ENCODE peak calls at places on chromosomes 3 and 15, in eight cellular contexts. Q is A549, X is heart left ventricle, G is lower leg skin, H is esophagus squamous epithelium, Z is uterus, S is H54, N is IMR-90. U is an unnamed sample.

GRCh38 chr15:71080705-71081104 is 34.6 kb upstream of the THSD4 start:
- DNase-seq in S (no peak), Q (peak), X (no peak), N (peak), Z (no peak), H (no peak), G (no peak), U (no peak)

GRCh38 chr3:38457111-38458003 is 3.7 kb downstream of the ACVR2B start:
- DNase-seq in S (no peak), Z (no peak), H (no peak), Q (peak), N (peak), G (no peak), X (no peak), U (no peak)

GRCh38 chr15:31752363-31752762 is 278.0 kb upstream of the CHRNA7 start:
- DNase-seq in G (no peak), H (no peak), N (peak), Q (peak), S (no peak), Z (no peak), X (no peak), U (no peak)

GRCh38 chr3:73608805-73609641 is 15.7 kb downstream of the PDZRN3 start:
- DNase-seq in S (no peak), Q (no peak), N (no peak), G (no peak), H (no peak), Z (no peak), X (no peak), U (no peak)

GRCh38 chr3:127095774-127096173 is 97.2 kb upstream of the PRR23E start:
- DNase-seq in Q (no peak), X (no peak), S (no peak), N (no peak), H (no peak), G (no peak), Z (no peak), U (no peak)

GRCh38 chr3:177295116-177295515 is 97.8 kb upstream of the TBL1XR1 start:
- DNase-seq in H (no peak), N (no peak), G (no peak), S (no peak), X (no peak), Q (peak), Z (no peak), U (no peak)

GRCh38 chr15:59405079-59405478 is 32.4 kb upstream of the MYO1E start:
- DNase-seq in G (no peak), S (no peak), N (no peak), X (no peak), H (no peak), Z (no peak), Q (no peak), U (no peak)

GRCh38 chr3:141421639-141422319 is 53.5 kb downstream of the ZBTB38 start:
- DNase-seq in S (no peak), Q (peak), X (no peak), N (peak), Z (no peak), H (no peak), G (no peak), U (no peak)

GRCh38 chr3:38532529-38532928 is 36.4 kb downstream of the EXOG start:
- DNase-seq in Z (no peak), S (no peak), H (no peak), N (no peak), X (no peak), Q (no peak), G (no peak), U (no peak)

GRCh38 chr3:182794806-182795369 is 1.6 kb downstream of the ATP11B start:
- DNase-seq in Q (no peak), Z (no peak), X (no peak), S (no peak), G (no peak), H (no peak), N (peak), U (no peak)

GRCh38 chr3:182794455-182794773 is 1.1 kb downstream of the ATP11B start:
- DNase-seq in Q (no peak), N (no peak), G (no peak), X (no peak), Z (no peak), H (no peak), S (no peak), U (peak)

GRCh38 chr3:182793663-182794454 is 555 bp downstream of the ATP11B start:
- DNase-seq in S (peak), Z (peak), H (peak), X (peak), Q (peak), G (peak), N (peak), U (peak)

GRCh38 chr3:182796310-182796709 is 3.0 kb downstream of the ATP11B start:
- DNase-seq in Q (no peak), X (no peak), N (no peak), H (no peak), Z (no peak), G (no peak), S (no peak), U (no peak)

GRCh38 chr3:182795383-182795782 is 2.1 kb downstream of the ATP11B start:
- DNase-seq in G (no peak), Z (no peak), N (no peak), Q (no peak), H (no peak), X (no peak), S (peak), U (peak)
- TF ChIP-seq POLR2A in G (no peak), Z (no peak), N (no peak), Q (no peak), H (no peak), X (no peak), S (no peak), U (no peak)

GRCh38 chr3:193805448-193805847 is 212.4 kb downstream of the OPA1 start:
- DNase-seq in S (peak), H (no peak), G (peak), Q (peak), N (peak), Z (peak), X (peak), U (no peak)

GRCh38 chr3:193800138-193801043 is 207.4 kb downstream of the OPA1 start:
- DNase-seq in X (no peak), Q (no peak), G (no peak), N (no peak), H (no peak), S (no peak), Z (no peak), U (no peak)

GRCh38 chr3:193803288-193803687 is 210.3 kb downstream of the OPA1 start:
- DNase-seq in N (no peak), H (no peak), G (no peak), X (no peak), S (no peak), Q (no peak), Z (no peak), U (no peak)

GRCh38 chr3:193798097-193798496 is 205.1 kb downstream of the OPA1 start:
- DNase-seq in X (no peak), Q (no peak), N (no peak), G (no peak), Z (no peak), S (no peak), H (no peak), U (no peak)

GRCh38 chr3:193801094-193801493 is 208.1 kb downstream of the OPA1 start:
- DNase-seq in X (no peak), G (no peak), Z (no peak), S (no peak), N (no peak), Q (no peak), H (no peak), U (no peak)
- TF ChIP-seq POLR2A in X (no peak), G (no peak), Z (no peak), S (no peak), N (no peak), Q (no peak), H (no peak), U (no peak)

GRCh38 chr3:58719684-58720083 is 53.1 kb upstream of the FAM3D start:
- DNase-seq in Q (no peak), G (no peak), N (no peak), H (no peak), S (no peak), Z (no peak), X (no peak), U (no peak)
- TF ChIP-seq POLR2A in Q (no peak), G (no peak), N (no peak), H (no peak), S (no peak), Z (no peak), X (no peak), U (no peak)

DNA sequence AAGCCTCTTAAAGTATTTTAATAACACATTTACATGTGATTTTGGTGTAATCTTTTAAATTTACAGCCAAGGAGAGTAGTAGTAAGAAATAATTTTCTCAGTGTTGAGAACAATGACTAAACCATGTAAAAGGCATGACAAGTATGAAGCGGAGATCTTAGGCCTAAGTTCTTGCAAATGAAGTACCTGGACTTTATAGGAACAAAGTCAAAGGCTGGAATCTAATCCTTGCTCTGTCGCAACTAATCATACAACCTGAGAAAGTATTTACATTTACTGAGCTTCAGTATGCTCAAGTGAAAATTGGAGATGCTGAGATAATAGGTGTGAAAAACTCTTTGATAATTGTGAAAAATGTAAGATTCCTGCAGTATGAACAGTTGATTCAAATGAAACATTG is 86.4 kb upstream of the VGLL3 start:
- DNase-seq in G (no peak), Q (no peak), Z (no peak), H (no peak), N (no peak), S (no peak), X (no peak), U (no peak)
- TF ChIP-seq POLR2A in G (no peak), Q (no peak), Z (no peak), H (no peak), N (no peak), S (no peak), X (no peak), U (no peak)

GRCh38 chr15:72473670-72474465 is at the start of gene ARIH1:
- DNase-seq in X (peak), G (peak), Z (peak), Q (peak), S (peak), N (peak), H (peak), U (peak)

GRCh38 chr15:72475674-72476073 is 1.5 kb downstream of the ARIH1 start:
- DNase-seq in X (no peak), H (no peak), Q (no peak), G (no peak), S (no peak), N (no peak), Z (no peak), U (no peak)

GRCh38 chr15:72474466-72474911 is 359 bp downstream of the ARIH1 start:
- DNase-seq in H (no peak), X (no peak), G (peak), Z (peak), S (no peak), N (no peak), Q (no peak), U (peak)

GRCh38 chr15:72472907-72473669 is 1.0 kb upstream of the ARIH1 start:
- DNase-seq in G (no peak), H (no peak), Z (no peak), Q (peak), X (no peak), S (no peak), N (peak), U (peak)

DNA sequence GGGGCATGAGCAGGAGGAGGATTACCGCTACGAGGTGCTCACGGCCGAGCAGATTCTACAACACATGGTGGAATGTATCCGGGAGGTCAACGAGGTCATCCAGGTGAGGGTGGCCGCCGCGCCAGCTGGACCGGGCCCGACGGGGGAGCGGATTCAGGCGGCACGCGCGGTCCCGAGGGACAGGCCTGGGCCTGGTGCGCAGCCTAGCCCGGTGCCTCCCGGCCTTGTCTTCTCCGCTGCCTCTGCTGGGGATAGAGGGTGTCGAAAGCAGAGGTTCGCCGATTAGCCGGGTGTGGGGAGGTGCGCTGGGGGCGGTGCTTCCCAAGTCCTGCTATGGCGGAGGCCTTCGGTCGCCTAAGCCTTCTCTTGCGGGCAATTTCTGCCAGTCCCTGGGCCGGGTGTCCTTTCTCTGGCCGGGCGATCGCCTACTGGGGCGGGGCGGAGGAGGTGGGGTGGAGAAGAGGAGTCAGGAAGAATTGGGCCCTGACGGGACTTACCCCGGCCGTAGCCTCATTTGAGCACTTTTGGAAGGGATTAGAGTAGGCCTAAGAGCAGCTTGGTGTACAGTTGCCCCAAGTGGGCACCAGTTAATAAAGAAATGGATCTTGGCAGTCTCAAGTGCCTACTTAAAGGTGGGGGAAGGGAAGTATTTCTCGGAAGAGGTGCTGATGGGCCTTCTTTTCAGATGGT is 927 bp downstream of the ARIH1 start:
- DNase-seq in X (peak), Z (peak), S (peak), Q (peak), G (peak), N (peak), H (peak), U (peak)
- TF ChIP-seq POLR2A in X (no peak), Z (peak), S (peak), Q (peak), G (peak), N (peak), H (peak), U (peak)

GRCh38 chr3:31981206-31982181 is at the start of the genes OSBPL10 and ZNF860:
- DNase-seq in N (peak), Q (peak), H (peak), X (peak), G (peak), Z (peak), S (peak), U (no peak)

GRCh38 chr3:31978553-31978952 is 2.5 kb downstream of the OSBPL10 start:
- DNase-seq in X (no peak), H (no peak), G (no peak), N (no peak), S (no peak), Q (peak), Z (no peak), U (no peak)

GRCh38 chr3:31979006-31979697 is 1.9 kb downstream of the OSBPL10 start:
- DNase-seq in Z (no peak), S (no peak), H (no peak), X (no peak), N (no peak), Q (no peak), G (no peak), U (no peak)

GRCh38 chr3:31977736-31978135 is 3.3 kb downstream of the OSBPL10 start:
- DNase-seq in H (no peak), S (no peak), Q (no peak), Z (no peak), G (no peak), X (no peak), N (no peak), U (no peak)

GRCh38 chr3:31980530-31981205 is 394 bp downstream of the OSBPL10 start:
- DNase-seq in X (peak), N (peak), G (peak), Q (peak), H (peak), S (peak), Z (peak), U (no peak)
- TF ChIP-seq POLR2A in X (no peak), N (no peak), G (no peak), Q (no peak), H (peak), S (no peak), Z (no peak), U (no peak)

GRCh38 chr3:120597445-120598049 is 1.4 kb downstream of the NDUFB4 start:
- DNase-seq in Q (no peak), H (no peak), G (no peak), X (no peak), Z (no peak), S (no peak), N (no peak), U (no peak)
- TF ChIP-seq POLR2A in Q (no peak), H (no peak), G (no peak), X (no peak), Z (no peak), S (no peak), N (no peak), U (no peak)

GRCh38 chr3:119703900-119704531 is 1.2 kb downstream of the CFAP91 start:
- DNase-seq in Q (no peak), H (no peak), Z (no peak), S (no peak), G (no peak), N (no peak), X (no peak), U (no peak)

GRCh38 chr3:119700920-119701734 is 1.7 kb upstream of the CFAP91 start:
- DNase-seq in Z (no peak), H (no peak), Q (no peak), S (no peak), X (no peak), N (no peak), G (no peak), U (no peak)

GRCh38 chr3:119700269-119700919 is 2.4 kb upstream of the CFAP91 start:
- DNase-seq in Q (peak), S (no peak), X (peak), N (peak), H (no peak), G (no peak), Z (no peak), U (peak)

GRCh38 chr3:119697394-119697793 is 5.4 kb upstream of the CFAP91 start:
- DNase-seq in X (no peak), N (no peak), H (no peak), Q (no peak), S (no peak), G (no peak), Z (no peak), U (no peak)

GRCh38 chr3:119702530-119703527 is at the start of gene CFAP91:
- DNase-seq in Z (peak), Q (peak), X (peak), H (peak), G (peak), S (peak), N (peak), U (peak)
- TF ChIP-seq POLR2A in Z (no peak), Q (no peak), X (no peak), H (no peak), G (no peak), S (no peak), N (no peak), U (no peak)

GRCh38 chr3:148932976-148933375 is 58.4 kb upstream of the GYG1 start:
- DNase-seq in Q (no peak), G (no peak), S (no peak), H (no peak), N (no peak), Z (no peak), X (no peak), U (no peak)

GRCh38 chr3:148937477-148937876 is 53.9 kb upstream of the GYG1 start:
- DNase-seq in Q (no peak), N (peak), Z (no peak), X (no peak), H (no peak), S (no peak), G (no peak), U (no peak)

GRCh38 chr3:148940983-148941382 is 50.4 kb upstream of the GYG1 start:
- DNase-seq in N (no peak), X (no peak), H (no peak), Z (no peak), S (no peak), G (no peak), Q (no peak), U (no peak)

GRCh38 chr3:148938931-148939330 is 52.4 kb upstream of the GYG1 start:
- DNase-seq in Z (no peak), Q (no peak), N (no peak), H (no peak), X (no peak), S (no peak), G (no peak), U (no peak)

DNA sequence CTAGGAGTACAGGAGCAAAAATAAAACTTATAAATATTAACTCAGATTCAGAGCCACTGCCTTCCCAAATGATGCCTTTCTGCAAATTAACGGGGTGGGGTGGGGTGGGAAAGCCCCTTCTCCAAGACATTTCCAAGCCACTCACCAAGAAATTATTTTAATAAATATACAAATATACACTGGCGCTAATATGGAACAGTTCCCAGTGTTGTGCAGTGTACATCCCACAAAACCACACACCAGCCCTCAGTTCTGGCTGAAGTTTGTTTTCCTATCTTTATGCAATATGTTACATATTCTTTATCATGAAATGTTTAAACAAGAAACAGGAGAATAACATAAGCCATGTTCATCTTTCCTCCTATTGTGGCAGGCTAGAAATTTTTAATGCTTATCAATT is 53.0 kb upstream of the GYG1 start:
- DNase-seq in N (no peak), X (no peak), S (no peak), G (no peak), Z (no peak), H (no peak), Q (no peak), U (no peak)
- TF ChIP-seq POLR2A in N (no peak), X (no peak), S (no peak), G (no peak), Z (no peak), H (no peak), Q (no peak), U (no peak)

DNA sequence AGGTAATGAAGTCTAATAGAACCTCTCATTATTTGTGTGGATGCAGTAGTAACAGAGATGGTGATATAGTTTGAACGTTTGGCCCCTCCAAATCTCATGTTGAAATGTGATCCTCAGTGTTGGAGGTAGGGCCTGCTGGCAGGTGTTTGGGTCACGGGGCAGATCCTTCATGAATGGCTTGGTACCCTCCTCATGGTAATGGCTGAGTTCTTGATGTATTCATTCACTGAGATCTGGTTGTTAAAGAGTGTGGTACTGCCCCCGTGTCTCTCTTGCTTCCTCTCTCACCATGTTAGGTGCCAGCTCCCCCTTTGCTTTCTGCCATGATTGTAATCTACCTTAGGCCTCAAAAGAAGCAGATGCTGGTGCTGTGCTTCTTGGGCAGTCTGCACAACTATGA is 606.8 kb downstream of the UNC13C start:
- DNase-seq in X (no peak), S (no peak), Q (no peak), Z (no peak), N (no peak), G (no peak), H (no peak), U (no peak)
- TF ChIP-seq POLR2A in X (no peak), S (no peak), Q (no peak), Z (no peak), N (no peak), G (no peak), H (no peak), U (no peak)

U was measured in erythroblast.